ENCODE peak calls at places on chromosomes 12 and 14, in ten cellular contexts. W, O, C, R, V, J, D, G, Z and F are unnamed samples.

GRCh38 chr14:32226051-32226450 is 23.0 kb upstream of the RNU6-8 start:
- DNase-seq in W (no peak), V (no peak), O (no peak), R (no peak), J (no peak), D (no peak), Z (no peak), C (no peak), G (peak; percentile 19), F (no peak)

GRCh38 chr14:101721951-101722661 is 39.4 kb upstream of the PPP2R5C start:
- DNase-seq in C (peak; percentile 93), Z (no peak), G (no peak), J (peak; percentile 16), W (no peak), O (no peak), R (no peak), D (peak; percentile 31), V (peak; percentile 90), F (peak; percentile 89)

GRCh38 chr12:64560395-64561301 is 49.6 kb upstream of the RASSF3 start:
- DNase-seq in Z (no peak), J (peak; percentile 91), D (no peak), R (no peak), W (peak; percentile 8), V (peak; percentile 61), O (peak; percentile 37), C (no peak), G (no peak), F (no peak)

GRCh38 chr12:88746386-88746785 is 166.1 kb upstream of the KITLG start:
- DNase-seq in V (no peak), J (peak; percentile 42), C (no peak), W (no peak), D (no peak), O (no peak), Z (no peak), G (no peak), R (no peak), F (no peak)

GRCh38 chr14:85549697-85550096 is 19.8 kb downstream of the FLRT2 start:
- DNase-seq in D (no peak), Z (no peak), V (no peak), O (no peak), G (no peak), R (no peak), W (no peak), J (no peak), C (no peak), F (no peak)

GRCh38 chr12:12683725-12684124 is 12.3 kb downstream of the GPR19 start:
- DNase-seq in J (no peak), R (no peak), D (no peak), G (no peak), W (no peak), C (no peak), Z (no peak), V (no peak), O (no peak), F (no peak)

GRCh38 chr12:46948936-46949555 is 123.2 kb upstream of the SLC38A4 start:
- DNase-seq in W (no peak), G (no peak), V (no peak), R (no peak), O (no peak), C (no peak), Z (no peak), J (no peak), D (no peak), F (no peak)

GRCh38 chr12:106673151-106673550 is 90.3 kb downstream of the RFX4 start:
- DNase-seq in G (peak; percentile 32), W (no peak), C (no peak), V (no peak), D (no peak), J (no peak), O (no peak), Z (no peak), R (no peak), F (no peak)

GRCh38 chr12:121805171-121805687 is 1.4 kb downstream of the SETD1B start:
- DNase-seq in W (no peak), R (no peak), O (peak; percentile 34), D (no peak), G (peak; percentile 47), V (no peak), J (peak; percentile 55), Z (peak; percentile 53), C (no peak), F (no peak)

GRCh38 chr12:56991319-56991906 is 14.9 kb downstream of the ZBTB39 start:
- DNase-seq in D (peak; percentile 53), W (no peak), G (no peak), R (no peak), O (no peak), J (no peak), C (no peak), Z (no peak), V (peak; percentile 30), F (no peak)

GRCh38 chr12:131390408-131391100 is 320.3 kb upstream of the SFSWAP start:
- DNase-seq in C (no peak), V (peak; percentile 70), J (peak; percentile 1), R (no peak), O (no peak), Z (peak; percentile 14), G (peak; percentile 83), W (peak; percentile 3), D (no peak), F (no peak)

GRCh38 chr14:84162658-84163057 is 1367.3 kb upstream of the FLRT2 start:
- DNase-seq in W (no peak), D (no peak), G (peak; percentile 28), V (no peak), Z (no peak), R (no peak), C (no peak), O (no peak), J (no peak), F (no peak)

GRCh38 chr12:96211989-96212388 is 17.8 kb downstream of the ELK3 start:
- DNase-seq in V (no peak), O (no peak), D (no peak), R (no peak), G (no peak), Z (no peak), J (no peak), C (peak; percentile 46), W (no peak), F (no peak)

DNA sequence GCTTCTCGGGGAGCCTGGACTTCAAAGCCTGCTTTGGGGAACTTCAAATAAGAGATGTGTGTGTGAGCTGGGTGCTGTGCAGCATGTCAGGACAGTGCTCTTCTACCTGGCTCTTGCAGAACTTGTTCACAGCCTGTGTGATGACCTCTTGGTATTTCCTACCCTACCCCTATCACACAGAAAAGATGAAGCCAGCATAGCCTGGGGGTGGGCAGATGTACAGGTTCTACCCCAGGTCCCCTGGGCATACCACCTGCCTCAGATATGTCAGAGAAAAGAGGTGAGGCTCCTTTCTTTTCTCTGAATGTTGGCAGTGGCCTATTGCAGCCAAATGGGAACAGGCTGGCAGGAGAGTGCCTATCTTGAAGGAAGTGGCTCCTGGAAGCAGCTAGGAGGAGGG is 111.7 kb upstream of the ALG10B start:
- DNase-seq in D (no peak), C (no peak), O (no peak), G (no peak), J (no peak), R (no peak), V (no peak), Z (no peak), W (no peak), F (no peak)
- H3K9me3 ChIP-seq in D (no peaks in the 10 kb centered on the region), C (no peaks in the 10 kb centered on the region), O (no peaks in the 10 kb centered on the region), G (no peaks in the 10 kb centered on the region), J (no peaks in the 10 kb centered on the region), R (no peaks in the 10 kb centered on the region), V (peaks cover 71% of the 10 kb centered on the region), Z (no peaks in the 10 kb centered on the region), W (no peaks in the 10 kb centered on the region), F (no peaks in the 10 kb centered on the region)

GRCh38 chr12:20868277-20868676 is 57.8 kb downstream of the SLCO1B3 start:
- DNase-seq in V (no peak), J (no peak), D (no peak), W (no peak), Z (no peak), O (no peak), G (no peak), C (no peak), R (no peak), F (no peak)

GRCh38 chr12:20865873-20866272 is 55.4 kb downstream of the SLCO1B3 start:
- DNase-seq in W (no peak), Z (no peak), O (no peak), V (no peak), G (no peak), J (no peak), D (no peak), R (no peak), C (no peak), F (no peak)

GRCh38 chr12:20863056-20863455 is 52.6 kb downstream of the SLCO1B3 start:
- DNase-seq in G (no peak), R (no peak), V (no peak), Z (no peak), D (no peak), W (no peak), C (no peak), J (no peak), O (no peak), F (no peak)
- H3K9me3 ChIP-seq in G (no peaks in the 10 kb centered on the region), R (no peaks in the 10 kb centered on the region), V (no peaks in the 10 kb centered on the region), Z (no peaks in the 10 kb centered on the region), D (no peaks in the 10 kb centered on the region), W (no peaks in the 10 kb centered on the region), C (no peaks in the 10 kb centered on the region), J (no peaks in the 10 kb centered on the region), O (no peaks in the 10 kb centered on the region), F (no peaks in the 10 kb centered on the region)

GRCh38 chr14:26926585-26926984 is 328.8 kb upstream of the NOVA1 start:
- DNase-seq in O (no peak), V (no peak), Z (no peak), D (no peak), R (no peak), G (no peak), J (no peak), C (no peak), W (no peak), F (no peak)

GRCh38 chr14:26935733-26936132 is 337.9 kb upstream of the NOVA1 start:
- DNase-seq in O (no peak), J (no peak), W (no peak), V (no peak), C (no peak), G (peak; percentile 52), D (no peak), R (no peak), Z (no peak), F (no peak)

GRCh38 chr14:26934151-26934550 is 336.3 kb upstream of the NOVA1 start:
- DNase-seq in W (no peak), J (no peak), O (no peak), Z (no peak), G (no peak), C (no peak), V (no peak), R (no peak), D (no peak), F (no peak)

GRCh38 chr14:26925876-26926584 is 328.2 kb upstream of the NOVA1 start:
- DNase-seq in V (no peak), O (no peak), Z (no peak), C (no peak), G (no peak), J (no peak), D (peak; percentile 47), R (no peak), W (no peak), F (no peak)

GRCh38 chr14:26930576-26930975 is 332.7 kb upstream of the NOVA1 start:
- DNase-seq in R (no peak), C (no peak), V (no peak), Z (no peak), D (no peak), O (no peak), W (no peak), J (no peak), G (no peak), F (no peak)
- H3K9me3 ChIP-seq in R (no peaks in the 10 kb centered on the region), C (no peaks in the 10 kb centered on the region), V (peaks cover 4% of the 10 kb centered on the region), Z (no peaks in the 10 kb centered on the region), D (no peaks in the 10 kb centered on the region), O (no peaks in the 10 kb centered on the region), W (peaks cover 15% of the 10 kb centered on the region), J (no peaks in the 10 kb centered on the region), G (no peaks in the 10 kb centered on the region), F (no peaks in the 10 kb centered on the region)

GRCh38 chr12:63179224-63179623 is 28.2 kb upstream of the AVPR1A start:
- DNase-seq in V (no peak), O (no peak), J (no peak), G (no peak), W (no peak), C (no peak), D (no peak), R (no peak), Z (no peak), F (no peak)
- H3K9me3 ChIP-seq in V (peaks cover 13% of the 10 kb centered on the region), O (no peaks in the 10 kb centered on the region), J (peaks cover 40% of the 10 kb centered on the region), G (no peaks in the 10 kb centered on the region), W (no peaks in the 10 kb centered on the region), C (no peaks in the 10 kb centered on the region), D (no peaks in the 10 kb centered on the region), R (peaks cover 4% of the 10 kb centered on the region), Z (no peaks in the 10 kb centered on the region), F (no peaks in the 10 kb centered on the region)